ENCODE peak calls at places on chromosomes 4 and X, in eight cellular contexts. B is IMR-90; E is left lung; N is HepG2; V is bronchial epithelial cell; M is mammary epithelial cell; W is fibroblast of mammary gland; U is CD8-positive, alpha-beta T cell. G is an unnamed sample.

GRCh38 chr4:143406523-143406922 is 69.8 kb downstream of the GAB1 start:
- DNase-seq in B (no peak), E (no peak), N (peak; percentile 4), V (no peak), M (peak; percentile 15), W (peak; percentile 76), U (no peak), G (peak; percentile 31)

GRCh38 chr4:27318740-27319139 is 458.1 kb downstream of the STIM2 start:
- DNase-seq in B (peak; percentile 17), E (no peak), N (peak; percentile 22), V (peak; percentile 25), M (peak; percentile 24), W (peak; percentile 61), U (no peak), G (peak; percentile 6)

GRCh38 chrX:71103110-71103983 is 3.2 kb downstream of the CXorf65 start:
- DNase-seq in B (no peak), E (no peak), N (no peak), V (no peak), M (no peak), W (no peak), U (no peak), G (no peak)

GRCh38 chr4:22741744-22742143 is 49.0 kb downstream of the GBA3 start:
- DNase-seq in B (no peak), E (no peak), N (no peak), V (no peak), M (no peak), W (no peak), U (no peak), G (no peak)

GRCh38 chrX:111006119-111006518 is 89.9 kb upstream of the PAK3 start:
- DNase-seq in B (no peak), E (no peak), N (no peak), V (peak; percentile 15), M (no peak), W (peak; percentile 34), U (no peak), G (peak; percentile 9)

GRCh38 chrX:97700547-97700946 is 816.8 kb downstream of the RPA4 start:
- DNase-seq in B (no peak), E (no peak), N (no peak), V (no peak), M (no peak), W (no peak), U (no peak), G (no peak)

GRCh38 chrX:42128587-42128986 is 205.2 kb upstream of the CASK start:
- DNase-seq in B (no peak), E (no peak), N (no peak), V (no peak), M (no peak), W (no peak), U (no peak), G (no peak)

GRCh38 chr4:122632396-122633143 is 11.7 kb upstream of the IL21 start:
- DNase-seq in B (peak; percentile 47), E (no peak), N (no peak), V (peak; percentile 41), M (no peak), W (peak; percentile 7), U (no peak), G (no peak)

GRCh38 chr4:188714907-188715306 is 575.7 kb downstream of the TRIML1 start:
- DNase-seq in B (peak; percentile 83), E (no peak), N (no peak), V (peak; percentile 10), M (peak; percentile 82), W (peak; percentile 87), U (no peak), G (peak; percentile 87)

GRCh38 chr4:29970626-29971025 is 749.5 kb upstream of the PCDH7 start:
- DNase-seq in B (no peak), E (no peak), N (no peak), V (peak; percentile 41), M (no peak), W (peak; percentile 2), U (no peak), G (no peak)

GRCh38 chr4:155703486-155704227 is 37.0 kb downstream of the GUCY1A1 start:
- DNase-seq in B (peak; percentile 47), E (no peak), N (no peak), V (peak; percentile 76), M (peak; percentile 51), W (peak; percentile 59), U (no peak), G (no peak)

GRCh38 chr4:53171797-53172196 is 194.1 kb downstream of the SCFD2 start:
- DNase-seq in B (no peak), E (no peak), N (no peak), V (no peak), M (no peak), W (no peak), U (no peak), G (no peak)

GRCh38 chr4:53173576-53173975 is 192.3 kb downstream of the SCFD2 start:
- DNase-seq in B (no peak), E (no peak), N (no peak), V (no peak), M (no peak), W (no peak), U (no peak), G (no peak)

GRCh38 chr4:53169695-53170617 is 195.9 kb downstream of the SCFD2 start:
- DNase-seq in B (no peak), E (no peak), N (no peak), V (no peak), M (no peak), W (no peak), U (no peak), G (no peak)

GRCh38 chr4:53175640-53176039 is 190.2 kb downstream of the SCFD2 start:
- DNase-seq in B (no peak), E (no peak), N (no peak), V (no peak), M (no peak), W (no peak), U (no peak), G (no peak)

GRCh38 chr4:53174824-53175223 is 191.0 kb downstream of the SCFD2 start:
- DNase-seq in B (no peak), E (no peak), N (no peak), V (no peak), M (no peak), W (no peak), U (no peak), G (no peak)
- H3K4me3 ChIP-seq in B (no peak overlapping the region), E (no peak overlapping the region), N (no peak overlapping the region), V (no peak overlapping the region), M (no peak overlapping the region), W (no peak overlapping the region), U (no peak overlapping the region), G (no peak overlapping the region)

DNA sequence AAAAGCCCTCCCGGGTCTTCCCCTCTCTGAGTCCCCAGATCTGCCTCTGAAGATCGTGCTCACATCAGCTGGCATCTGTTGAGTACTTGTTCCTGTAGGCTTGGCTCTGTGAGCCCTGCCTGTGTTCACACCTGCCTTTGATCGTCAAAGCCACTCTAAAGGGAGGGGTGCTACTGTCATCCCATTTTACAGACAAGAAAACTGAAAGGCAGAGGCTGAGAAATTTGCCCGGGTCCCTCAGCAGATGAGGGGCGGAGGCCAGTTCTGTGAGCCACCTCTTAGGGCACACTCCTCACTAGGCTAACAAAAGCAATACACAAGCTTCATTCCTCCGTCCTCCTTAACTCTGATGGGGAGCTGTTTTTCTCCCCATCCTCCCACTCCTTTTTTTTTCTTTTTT is 655 bp downstream of the CYTL1 start:
- DNase-seq in B (no peak), E (no peak), N (no peak), V (no peak), M (no peak), W (no peak), U (no peak), G (no peak)
- H3K4me3 ChIP-seq in B (no peak overlapping the region), E (no peak overlapping the region), N (no peak overlapping the region), V (no peak overlapping the region), M (no peak overlapping the region), W (no peak overlapping the region), U (no peak overlapping the region), G (no peak overlapping the region)

DNA sequence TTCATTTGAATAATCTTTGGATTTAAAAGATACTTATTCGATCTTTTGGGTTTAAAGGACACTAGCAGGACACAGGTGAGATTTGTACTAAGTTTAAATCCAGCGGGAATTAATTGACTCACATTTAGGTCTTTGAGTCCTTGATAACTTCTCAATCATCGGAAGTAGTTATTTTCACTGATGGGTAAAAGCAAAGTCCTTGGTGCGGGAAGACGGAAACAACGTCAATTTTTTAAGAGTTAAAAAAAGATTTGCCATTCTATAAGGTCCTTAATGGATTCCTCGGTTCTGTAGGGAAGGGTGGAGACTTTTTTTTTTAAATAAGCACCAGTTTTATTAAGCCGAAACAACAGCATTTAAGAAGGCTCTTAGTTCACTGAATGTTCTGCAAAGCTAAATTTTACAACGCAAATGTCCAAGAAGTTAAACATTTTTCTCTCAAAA is 2.9 kb downstream of the TMSB4X start:
- DNase-seq in B (no peak), E (no peak), N (no peak), V (peak; percentile 64), M (no peak), W (no peak), U (no peak), G (no peak)
- H3K4me3 ChIP-seq in B (no peak overlapping the region), E (peak overlapping the region; percentile 63), N (no peak overlapping the region), V (no peak overlapping the region), M (no peak overlapping the region), W (peak overlapping the region; percentile 71), U (peak overlapping the region; percentile 77), G (peak overlapping the region; percentile 86)

GRCh38 chr4:76801621-76802545 is 96.1 kb downstream of the SOWAHB start:
- DNase-seq in B (no peak), E (no peak), N (no peak), V (no peak), M (no peak), W (no peak), U (no peak), G (peak; percentile 53)
- H3K4me3 ChIP-seq in B (no peak overlapping the region), E (no peak overlapping the region), N (no peak overlapping the region), V (no peak overlapping the region), M (no peak overlapping the region), W (no peak overlapping the region), U (no peak overlapping the region), G (peak overlapping the region; percentile 35)

DNA sequence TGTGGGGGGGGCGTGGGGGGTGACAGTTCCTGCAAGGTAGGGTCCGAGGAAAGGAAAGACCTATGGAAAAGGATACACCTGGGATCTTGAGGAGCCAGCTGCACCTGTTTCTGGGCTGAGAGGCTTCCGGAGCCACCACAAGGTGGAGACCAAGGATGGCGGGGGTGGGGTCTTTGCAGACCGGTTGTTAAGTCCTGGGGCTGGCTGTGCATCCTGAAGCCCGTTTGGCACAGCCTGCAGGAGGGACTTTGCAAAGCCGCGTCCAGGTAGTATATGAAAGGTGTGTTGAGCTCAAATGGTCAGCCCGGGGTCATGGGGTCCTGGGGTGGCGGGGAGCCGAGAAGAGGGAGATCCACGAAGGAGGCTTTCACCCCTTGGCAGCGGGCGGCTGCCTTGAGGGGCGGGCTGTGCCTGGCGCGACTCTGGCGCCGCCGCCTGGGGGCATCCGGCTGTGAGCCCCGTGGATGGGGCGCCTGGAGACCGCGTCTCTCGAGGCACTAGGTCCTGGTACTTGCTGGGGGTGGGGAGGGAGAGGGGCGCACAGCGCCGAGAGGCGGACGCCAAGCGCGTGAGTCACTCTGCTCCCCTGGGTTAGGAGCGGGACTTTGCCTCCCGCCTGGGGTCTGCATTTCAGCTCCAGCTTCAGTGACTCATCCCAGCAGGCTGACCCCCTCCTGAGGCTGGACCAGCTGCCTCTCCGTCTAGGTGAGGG is 58.2 kb upstream of the DYNLT3 start:
- DNase-seq in B (peak; percentile 30), E (peak; percentile 51), N (no peak), V (no peak), M (no peak), W (peak; percentile 10), U (no peak), G (peak; percentile 0)
- H3K4me3 ChIP-seq in B (peak overlapping the region; percentile 38), E (no peak overlapping the region), N (no peak overlapping the region), V (no peak overlapping the region), M (peak overlapping the region; percentile 41), W (peak overlapping the region; percentile 13), U (no peak overlapping the region), G (peak overlapping the region; percentile 22)